ENCODE peak calls at places on chromosome 15, in five cellular contexts. E, F, N, J and D are unnamed samples.

GRCh38 chr15:94080416-94080815 is 150.9 kb upstream of the MCTP2 start:
- DNase-seq in F (no peak), J (no peak), N (no peak), E (no peak), D (no peak)

GRCh38 chr15:97085806-97086205 is 755.3 kb downstream of the NR2F2 start:
- DNase-seq in E (no peak), F (no peak), J (no peak), N (no peak), D (no peak)

GRCh38 chr15:98946301-98947255 is 61.0 kb downstream of the PGPEP1L start:
- DNase-seq in F (no peak), N (no peak), E (no peak), J (no peak), D (no peak)

GRCh38 chr15:99480223-99480810 is 85.5 kb upstream of the MEF2A start:
- DNase-seq in E (no peak), N (no peak), J (no peak), F (no peak), D (no peak)

GRCh38 chr15:99053380-99054024 is 45.9 kb upstream of the PGPEP1L start:
- DNase-seq in N (no peak), J (no peak), E (no peak), F (no peak), D (no peak)

GRCh38 chr15:101657968-101658784 is 6.0 kb upstream of the TM2D3 start:
- DNase-seq in F (no peak), N (no peak), E (no peak), J (no peak), D (no peak)

GRCh38 chr15:35141743-35142356 is 56.8 kb upstream of the NANOGP8 start:
- DNase-seq in E (no peak), J (no peak), F (no peak), N (no peak), D (no peak)

GRCh38 chr15:74265046-74265639 is 29.0 kb downstream of the CCDC33 start:
- DNase-seq in E (no peak), N (no peak), F (no peak), J (no peak), D (peak)

GRCh38 chr15:59377940-59378339 is 5.3 kb upstream of the MYO1E start:
- DNase-seq in J (no peak), E (no peak), F (no peak), N (no peak), D (no peak)

GRCh38 chr15:25849431-25849921 is 13.7 kb downstream of the ATP10A start:
- DNase-seq in J (peak), N (no peak), F (no peak), E (peak), D (peak)